ENCODE peak calls at places on chromosomes 7 and 10, in four cellular contexts. R is GM12878, E is K562, G is HepG2. L is an unnamed sample.

GRCh38 chr7:77811895-77812685 is 13.5 kb downstream of the PHTF2 start:
- DNase-seq in E (no peak), R (no peak), G (peak; percentile 36), L (no peak)

GRCh38 chr7:131642429-131642828 is 86.0 kb upstream of the PODXL start:
- DNase-seq in E (no peak), G (no peak), R (no peak), L (no peak)

GRCh38 chr7:17618652-17618974 is 320.2 kb downstream of the AHR start:
- DNase-seq in R (no peak), G (peak; percentile 89), E (no peak), L (no peak)

GRCh38 chr10:48604408-48605263 is at the start of gene ARHGAP22:
- DNase-seq in G (no peak), R (no peak), E (peak; percentile 27), L (peak; percentile 66)

GRCh38 chr10:119575998-119576397 is 20.8 kb downstream of the TIAL1 start:
- DNase-seq in G (no peak), R (no peak), E (no peak), L (no peak)

GRCh38 chr10:3935141-3935540 is 150.1 kb upstream of the KLF6 start:
- DNase-seq in G (no peak), E (no peak), R (peak; percentile 92), L (no peak)

GRCh38 chr10:33005322-33006282 is 47.6 kb upstream of the ITGB1 start:
- DNase-seq in E (peak; percentile 63), R (no peak), G (peak; percentile 59), L (peak; percentile 62)

GRCh38 chr10:62374862-62375710 is 917 bp downstream of the ZNF365 start:
- DNase-seq in E (no peak), G (no peak), R (no peak), L (no peak)

GRCh38 chr7:77664715-77665114 is 31.5 kb upstream of the RSBN1L start:
- DNase-seq in R (no peak), G (no peak), E (no peak), L (no peak)

GRCh38 chr7:7965301-7965700 is 3.3 kb upstream of the GLCCI1 start:
- DNase-seq in R (no peak), E (no peak), G (no peak), L (no peak)

GRCh38 chr10:99331207-99331803 is 2.1 kb downstream of the CNNM1 start:
- DNase-seq in G (peak; percentile 35), E (no peak), R (no peak), L (no peak)

GRCh38 chr10:108757946-108758345 is 1165.4 kb downstream of the XPNPEP1 start:
- DNase-seq in E (no peak), R (no peak), G (no peak), L (no peak)

GRCh38 chr7:79622781-79623180 is 169.3 kb upstream of the MAGI2 start:
- DNase-seq in R (no peak), E (no peak), G (no peak), L (no peak)

GRCh38 chr7:149776305-149776704 is 2.9 kb upstream of the ZNF467 start:
- DNase-seq in E (peak; percentile 71), G (no peak), R (no peak), L (no peak)

GRCh38 chr7:106757846-106758245 is 96.9 kb upstream of the CCDC71L start:
- DNase-seq in E (no peak), R (no peak), G (no peak), L (no peak)

GRCh38 chr10:35559416-35559815 is 45.7 kb upstream of the GJD4 start:
- DNase-seq in E (no peak), R (no peak), G (no peak), L (no peak)

GRCh38 chr7:494261-494687 is 25.4 kb downstream of the PDGFA start:
- DNase-seq in R (no peak), G (no peak), E (no peak), L (peak; percentile 61)

GRCh38 chr7:3206771-3207191 is 94.3 kb upstream of the SDK1 start:
- DNase-seq in G (no peak), R (no peak), E (no peak), L (no peak)
- TF ChIP-seq FOXK2 in G (no peak), R (no peak), E (no peak), L (no peak)

GRCh38 chr10:74081918-74082317 is 68.7 kb downstream of the AP3M1 start:
- DNase-seq in E (no peak), G (no peak), R (no peak), L (no peak)
- TF ChIP-seq FOXK2 in E (no peak), G (no peak), R (no peak), L (no peak)

DNA sequence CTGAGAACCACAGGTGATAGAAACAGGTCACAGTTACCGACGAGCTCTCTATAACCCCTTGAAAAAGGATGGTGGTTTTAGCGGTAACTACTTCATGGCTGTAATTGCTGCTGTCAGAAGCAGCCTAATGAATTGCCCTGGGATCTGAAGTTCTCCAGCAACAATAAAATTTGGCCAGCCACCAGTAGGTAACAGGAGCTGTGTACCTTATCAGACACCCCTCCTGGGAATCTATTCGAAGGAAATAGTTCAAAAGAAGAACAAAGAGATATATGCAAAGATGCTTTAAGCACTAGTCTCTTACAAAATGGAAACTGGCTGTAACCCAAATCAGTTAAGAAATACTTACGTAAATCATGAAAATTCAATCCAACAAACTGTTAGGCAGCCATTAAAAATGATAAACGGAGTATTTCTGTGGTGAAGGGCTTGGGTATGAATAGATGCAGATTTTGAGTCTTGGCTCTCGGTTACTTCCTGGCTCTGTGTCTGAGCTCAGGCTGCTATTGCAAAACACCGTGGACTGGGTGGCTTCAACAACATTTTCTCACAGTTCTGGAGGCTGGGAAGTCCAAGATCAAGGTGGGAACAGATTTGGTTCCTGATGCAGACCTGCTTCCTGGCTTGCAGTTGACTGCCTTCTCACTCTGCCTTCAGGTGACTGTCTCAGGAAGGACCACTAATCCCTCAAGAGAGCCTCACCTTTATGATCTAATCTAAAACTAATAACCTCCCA is 1.6 kb downstream of the MSRB2 start:
- DNase-seq in R (no peak), G (no peak), E (peak; percentile 34), L (no peak)
- TF ChIP-seq FOXK2 in R (no peak), G (no peak), E (no peak), L (no peak)

GRCh38 chr7:6430271-6430940 is 17.3 kb downstream of the DAGLB start:
- DNase-seq in R (no peak), G (no peak), E (peak; percentile 32), L (peak; percentile 54)
- TF ChIP-seq FOXK2 in R (no peak), G (no peak), E (no peak), L (no peak)

DNA sequence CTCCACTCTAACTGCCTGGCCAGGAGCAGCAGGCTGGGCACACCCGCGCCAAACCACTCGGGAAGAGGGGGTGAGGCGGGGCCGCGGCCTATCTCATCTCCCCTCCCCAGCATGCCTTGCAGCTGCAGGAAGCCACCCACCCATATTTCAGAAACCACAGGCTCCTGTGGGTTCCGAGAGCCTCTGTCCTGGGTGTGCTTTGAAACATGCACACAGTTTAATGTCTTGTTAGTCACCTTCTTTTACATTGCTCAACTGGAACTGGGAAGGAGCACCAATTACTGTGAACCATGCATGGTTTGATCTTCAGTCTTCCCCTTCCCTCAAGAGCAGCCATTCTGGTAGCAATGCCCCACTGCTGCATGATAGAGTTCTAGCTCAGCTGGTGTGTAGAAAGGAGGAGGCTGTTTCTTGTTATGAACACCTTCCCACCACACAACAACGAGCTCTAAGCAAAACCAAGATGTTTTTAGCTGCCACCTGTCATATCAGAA is 37.6 kb upstream of the IKZF1 start:
- DNase-seq in E (peak; percentile 67), R (peak; percentile 84), G (no peak), L (no peak)
- TF ChIP-seq FOXK2 in E (no peak), R (no peak), G (no peak), L (no peak)

GRCh38 chr7:157274991-157275427 is 61.8 kb upstream of the DNAJB6 start:
- DNase-seq in E (no peak), R (no peak), G (no peak), L (peak; percentile 10)
- TF ChIP-seq FOXK2 in E (no peak), R (no peak), G (no peak), L (no peak)

DNA sequence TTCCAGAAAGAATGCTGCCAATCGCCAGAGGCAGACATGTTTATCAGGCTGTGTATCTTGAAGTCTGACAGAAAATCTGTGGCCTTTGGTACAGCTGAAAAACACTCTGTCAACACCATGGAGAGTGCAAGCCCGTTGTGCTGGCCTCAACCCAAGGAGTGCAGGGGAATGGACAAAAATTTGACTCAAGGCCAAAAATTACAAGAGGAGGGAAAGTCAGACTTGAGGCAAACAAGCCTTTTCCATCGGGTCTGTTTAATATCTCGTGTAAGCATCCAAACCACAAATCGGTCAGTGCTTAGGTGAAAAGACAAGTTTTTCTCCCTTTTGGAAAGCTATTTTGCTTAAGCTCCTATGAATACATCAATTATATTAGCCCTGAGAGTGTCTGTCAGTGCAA is 305.3 kb upstream of the NFE2L3 start:
- DNase-seq in G (no peak), E (peak; percentile 35), R (no peak), L (no peak)
- TF ChIP-seq FOXK2 in G (no peak), E (no peak), R (no peak), L (no peak)

GRCh38 chr10:31620236-31621151 is 301.5 kb downstream of the ZEB1 start:
- DNase-seq in E (peak; percentile 14), G (no peak), R (no peak), L (peak; percentile 18)
- TF ChIP-seq FOXK2 in E (no peak), G (no peak), R (no peak), L (no peak)

DNA sequence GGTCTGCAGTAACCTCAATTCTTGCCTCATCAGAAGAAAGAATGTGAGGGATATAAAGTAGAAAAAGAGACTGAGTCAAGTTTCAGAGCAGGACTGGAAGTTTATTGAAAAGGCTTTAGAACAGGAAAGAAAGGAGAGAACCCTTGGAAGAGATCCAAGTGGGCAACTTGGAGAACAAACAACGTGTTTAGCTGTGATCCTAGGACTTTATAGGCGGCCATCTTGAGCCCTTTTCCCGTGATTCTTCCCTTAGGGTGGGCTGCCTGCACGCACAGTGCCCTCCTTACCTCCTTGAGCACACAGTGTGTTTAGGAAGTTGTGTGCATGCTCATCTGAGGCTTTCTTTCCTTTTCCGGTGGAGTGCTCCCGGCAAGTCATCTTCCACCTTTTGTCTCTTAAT is 59.7 kb downstream of the ENTPD1 start:
- DNase-seq in E (no peak), G (no peak), R (no peak), L (no peak)
- TF ChIP-seq FOXK2 in E (no peak), G (no peak), R (no peak), L (no peak)